ENCODE peak calls at places on chromosomes 11 and 22, in four cellular contexts. D, Q, L and O are unnamed samples.
A peak's percentile ranks its signal among the peaks of the same experiment; 100 is the strongest.

GRCh38 chr11:133681901-133682300 is 149.6 kb upstream of the OPCML start:
- DNase-seq in D (no peak), Q (no peak), L (no peak), O (no peak)

GRCh38 chr22:23054531-23055257 is 15.6 kb upstream of the GNAZ start:
- DNase-seq in D (no peak), Q (no peak), L (no peak), O (no peak)

GRCh38 chr11:73931039-73931645 is 19.7 kb upstream of the DNAJB13 start:
- DNase-seq in D (no peak), Q (peak; percentile 12), L (no peak), O (no peak)

GRCh38 chr11:113331988-113332387 is 17.6 kb downstream of the TTC12 start:
- DNase-seq in D (no peak), Q (no peak), L (no peak), O (no peak)

GRCh38 chr11:71481101-71481960 is 28.3 kb downstream of the NADSYN1 start:
- DNase-seq in D (no peak), Q (no peak), L (no peak), O (peak; percentile 10)

GRCh38 chr11:61111786-61112517 is 9.7 kb downstream of the CD5 start:
- DNase-seq in D (no peak), Q (no peak), L (no peak), O (no peak)

GRCh38 chr22:44023404-44024287 is 456 bp upstream of the PARVB start:
- DNase-seq in D (peak; percentile 50), Q (peak; percentile 23), L (no peak), O (peak; percentile 61)

GRCh38 chr11:99325807-99326206 is 305.1 kb downstream of the CNTN5 start:
- DNase-seq in D (no peak), Q (no peak), L (no peak), O (no peak)

GRCh38 chr11:114058026-114058706 is 1.3 kb upstream of the ZBTB16 start:
- DNase-seq in D (peak; percentile 57), Q (no peak), L (no peak), O (no peak)

GRCh38 chr11:62370743-62371440 is 33.6 kb downstream of the ASRGL1 start:
- DNase-seq in D (no peak), Q (peak; percentile 17), L (no peak), O (peak; percentile 49)

GRCh38 chr11:76493626-76494539 is 49.1 kb downstream of the EMSY start:
- DNase-seq in D (no peak), Q (no peak), L (no peak), O (no peak)

GRCh38 chr22:34414467-34415440 is 494.5 kb upstream of the LARGE1 start:
- DNase-seq in D (no peak), Q (peak; percentile 53), L (no peak), O (no peak)

GRCh38 chr11:125338886-125339811 is 156.9 kb downstream of the FEZ1 start:
- DNase-seq in D (no peak), Q (no peak), L (peak; percentile 35), O (peak; percentile 38)

GRCh38 chr11:27757953-27758352 is 57.7 kb upstream of the BDNF start:
- DNase-seq in D (no peak), Q (no peak), L (no peak), O (no peak)

GRCh38 chr22:26979294-26979693 is 321.9 kb downstream of the MIAT start:
- DNase-seq in D (peak; percentile 22), Q (no peak), L (no peak), O (no peak)

GRCh38 chr11:129225190-129225589 is 33.1 kb upstream of the ARHGAP32 start:
- DNase-seq in D (no peak), Q (no peak), L (no peak), O (no peak)

GRCh38 chr11:80104196-80104595 is 663.4 kb upstream of the TENM4 start:
- DNase-seq in D (no peak), Q (no peak), L (no peak), O (no peak)

GRCh38 chr11:71163371-71163770 is 89.0 kb downstream of the SHANK2 start:
- DNase-seq in D (no peak), Q (no peak), L (no peak), O (no peak)

GRCh38 chr22:50507421-50507990 is at the start of gene LMF2:
- DNase-seq in D (peak; percentile 94), Q (peak; percentile 86), L (peak; percentile 82), O (peak; percentile 89)

GRCh38 chr11:95503047-95503446 is 272.0 kb upstream of the SESN3 start:
- DNase-seq in D (peak; percentile 36), Q (no peak), L (no peak), O (no peak)

GRCh38 chr11:119195680-119196079 is 10.4 kb downstream of the NHERF4 start:
- DNase-seq in D (no peak), Q (no peak), L (no peak), O (no peak)

GRCh38 chr11:107564877-107565218 is 687 bp downstream of the ALKBH8 start:
- DNase-seq in D (no peak), Q (no peak), L (no peak), O (no peak)

GRCh38 chr11:112511906-112512305 is 251.2 kb upstream of the PLET1 start:
- DNase-seq in D (no peak), Q (no peak), L (no peak), O (no peak)

GRCh38 chr11:77014669-77015068 is 19.5 kb upstream of the B3GNT6 start:
- DNase-seq in D (no peak), Q (no peak), L (no peak), O (no peak)

GRCh38 chr11:34345012-34345804 is 12.6 kb downstream of the ABTB2 start:
- DNase-seq in D (peak; percentile 65), Q (peak; percentile 33), L (peak; percentile 30), O (no peak)

GRCh38 chr11:999009-999408 is 37.5 kb downstream of the MUC6 start:
- DNase-seq in D (no peak), Q (no peak), L (no peak), O (no peak)

GRCh38 chr11:12893787-12894672 is 115.1 kb upstream of the RASSF10 start:
- DNase-seq in D (peak; percentile 74), Q (peak; percentile 43), L (peak; percentile 76), O (no peak)
- TF ChIP-seq CTCF in D (peak; percentile 63), Q (peak; percentile 82), L (peak; percentile 83), O (peak; percentile 79)

GRCh38 chr11:79098096-79098495 is 342.7 kb downstream of the TENM4 start:
- DNase-seq in D (no peak), Q (no peak), L (no peak), O (no peak)

GRCh38 chr11:79097279-79097875 is 343.5 kb downstream of the TENM4 start:
- DNase-seq in D (peak; percentile 58), Q (no peak), L (peak; percentile 43), O (no peak)

GRCh38 chr11:79102821-79103220 is 338.0 kb downstream of the TENM4 start:
- DNase-seq in D (no peak), Q (no peak), L (no peak), O (no peak)

GRCh38 chr11:79101736-79102135 is 339.1 kb downstream of the TENM4 start:
- DNase-seq in D (no peak), Q (peak; percentile 33), L (no peak), O (no peak)

DNA sequence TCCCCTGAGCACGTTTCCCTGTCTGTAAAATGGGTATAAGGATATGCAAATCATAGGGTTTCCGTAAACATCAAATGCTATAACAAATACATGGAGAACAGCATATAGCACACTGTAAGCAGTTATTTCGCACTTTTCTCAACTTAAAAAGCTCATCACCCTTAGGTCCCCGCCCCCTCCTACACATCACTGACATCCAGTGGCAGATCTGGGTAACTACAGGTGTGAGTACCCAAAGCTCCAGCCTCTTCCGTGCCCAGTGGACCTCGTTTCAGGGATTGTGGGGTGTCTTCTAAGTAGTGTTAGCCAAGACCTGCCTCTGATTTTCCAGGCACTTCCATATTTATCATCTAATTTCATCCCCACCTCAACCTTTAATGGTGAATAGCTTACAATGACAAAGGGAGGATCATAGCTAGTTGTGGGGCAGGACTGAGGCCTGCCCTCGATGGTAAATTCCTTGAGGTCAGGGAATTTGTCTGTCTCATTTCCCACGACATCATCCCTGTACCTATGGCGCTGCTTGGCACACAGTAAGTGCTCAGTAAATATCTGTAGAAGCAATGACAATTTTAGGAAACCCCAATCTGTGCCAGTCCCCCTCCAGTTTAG is 340.6 kb downstream of the TENM4 start:
- DNase-seq in D (no peak), Q (peak; percentile 22), L (peak; percentile 44), O (no peak)
- TF ChIP-seq CTCF in D (no peak), Q (peak; percentile 27), L (peak; percentile 64), O (peak; percentile 41)

GRCh38 chr22:31241936-31242335 is 29.8 kb downstream of the LIMK2 start:
- DNase-seq in D (no peak), Q (no peak), L (no peak), O (no peak)
- TF ChIP-seq CTCF in D (no peak), Q (no peak), L (no peak), O (no peak)

DNA sequence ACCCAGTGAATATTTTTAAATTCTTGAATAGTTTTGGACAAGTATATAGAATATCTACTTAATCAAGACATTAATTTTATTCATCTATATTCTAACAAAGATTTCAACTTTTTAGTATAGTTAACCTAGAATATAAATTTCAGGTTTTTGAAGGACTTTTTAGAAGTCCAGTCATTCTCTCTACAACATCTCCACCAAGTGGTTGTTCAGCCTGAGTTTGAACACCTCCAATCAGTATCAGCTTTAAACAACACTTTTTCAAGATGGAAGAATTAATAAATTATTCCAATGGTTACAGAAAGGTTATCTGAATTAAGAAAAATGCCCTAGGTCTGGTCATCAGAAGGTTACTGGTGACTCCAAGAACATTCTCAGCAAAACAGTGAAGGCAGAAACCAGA is 31.8 kb downstream of the EIF3M start:
- DNase-seq in D (no peak), Q (no peak), L (no peak), O (no peak)
- TF ChIP-seq CTCF in D (no peak), Q (no peak), L (no peak), O (peak; percentile 10)

GRCh38 chr11:8959546-8960166 is 4.6 kb downstream of the TMEM9B start:
- DNase-seq in D (no peak), Q (peak; percentile 25), L (peak; percentile 59), O (no peak)
- TF ChIP-seq CTCF in D (no peak), Q (peak; percentile 43), L (peak; percentile 70), O (peak; percentile 77)

GRCh38 chr22:17213976-17214375 is 5.3 kb downstream of the ADA2 start:
- DNase-seq in D (peak; percentile 33), Q (peak; percentile 61), L (peak; percentile 51), O (peak; percentile 65)
- TF ChIP-seq CTCF in D (no peak), Q (peak; percentile 19), L (peak; percentile 24), O (peak; percentile 64)